ENCODE peak calls at places on chromosomes 16 and 17, in eight cellular contexts. G is breast epithelium, Y is esophagus squamous epithelium, P is body of pancreas, T is GM12892, H is adrenal gland, U is transverse colon, A is NB4. V is an unnamed sample.

GRCh38 chr17:49557204-49558024 is 18.3 kb upstream of the NXPH3 start:
- DNase-seq in Y (no peak), H (no peak), P (peak; percentile 37), G (no peak), T (no peak), U (no peak), A (peak; percentile 72), V (no peak)

GRCh38 chr17:75842963-75843576 is 1.1 kb downstream of the UNC13D start:
- DNase-seq in Y (no peak), G (no peak), P (no peak), H (no peak), U (no peak), A (no peak), T (no peak), V (no peak)

GRCh38 chr17:74815671-74816370 is 39.7 kb upstream of the NAT9 start:
- DNase-seq in Y (no peak), G (no peak), T (no peak), U (no peak), P (no peak), H (no peak), A (peak; percentile 30), V (no peak)

GRCh38 chr17:8019161-8019560 is 16.7 kb downstream of the GUCY2D start:
- DNase-seq in Y (no peak), G (no peak), T (no peak), U (no peak), P (no peak), H (no peak), A (no peak), V (no peak)

GRCh38 chr17:63476494-63476856 is 386 bp upstream of the ACE start:
- DNase-seq in T (no peak), P (no peak), H (no peak), A (no peak), G (no peak), Y (no peak), U (no peak), V (no peak)

GRCh38 chr17:75614006-75614405 is 19.2 kb upstream of the SMIM5 start:
- DNase-seq in Y (no peak), H (no peak), A (no peak), T (no peak), G (no peak), P (no peak), U (no peak), V (no peak)

GRCh38 chr17:72388765-72389473 is 268.1 kb downstream of the SOX9 start:
- DNase-seq in G (no peak), H (no peak), P (no peak), A (peak; percentile 71), Y (no peak), T (peak; percentile 41), U (no peak), V (no peak)

GRCh38 chr16:86229866-86230656 is 280.3 kb upstream of the FOXF1 start:
- DNase-seq in G (no peak), U (no peak), A (no peak), P (peak; percentile 2), H (no peak), Y (no peak), T (no peak), V (peak; percentile 21)

GRCh38 chr17:4858880-4859260 is 25.7 kb downstream of the MINK1 start:
- DNase-seq in H (peak; percentile 81), Y (no peak), P (peak; percentile 37), A (no peak), U (peak; percentile 40), T (no peak), G (peak; percentile 67), V (no peak)

GRCh38 chr16:65770752-65771151 is 595.7 kb upstream of the CDH5 start:
- DNase-seq in G (no peak), Y (no peak), H (no peak), A (no peak), P (no peak), U (no peak), T (no peak), V (no peak)

GRCh38 chr16:80540516-80541305 is at the start of gene DYNLRB2:
- DNase-seq in H (peak; percentile 94), A (no peak), T (peak; percentile 86), Y (peak; percentile 65), G (peak; percentile 93), P (peak; percentile 95), U (peak; percentile 95), V (peak; percentile 97)
- TF ChIP-seq POLR2A in H (no peak), A (no peak), T (peak; percentile 80), Y (no peak), G (peak; percentile 60), P (peak; percentile 65), U (peak; percentile 49), V (peak; percentile 12)

GRCh38 chr17:15261818-15262290 is 3.3 kb downstream of the PMP22 start:
- DNase-seq in T (no peak), Y (no peak), H (no peak), G (no peak), P (no peak), U (peak; percentile 20), A (no peak), V (no peak)

GRCh38 chr17:15261063-15261817 is 3.9 kb downstream of the PMP22 start:
- DNase-seq in G (peak; percentile 73), A (no peak), T (no peak), Y (no peak), U (peak; percentile 49), P (peak; percentile 28), H (peak; percentile 77), V (no peak)

GRCh38 chr17:15258113-15258512 is 7.0 kb downstream of the PMP22 start:
- DNase-seq in T (no peak), Y (no peak), U (no peak), A (no peak), H (no peak), G (no peak), P (no peak), V (no peak)

GRCh38 chr17:15262291-15263205 is 2.6 kb downstream of the PMP22 start:
- DNase-seq in T (no peak), H (peak; percentile 91), U (peak; percentile 85), Y (peak; percentile 28), G (peak; percentile 80), P (peak; percentile 51), A (peak; percentile 38), V (peak; percentile 91)

GRCh38 chr17:15260376-15261062 is 4.6 kb downstream of the PMP22 start:
- DNase-seq in P (peak; percentile 82), U (peak; percentile 85), Y (no peak), A (peak; percentile 84), H (peak; percentile 89), G (peak; percentile 88), T (peak; percentile 62), V (peak; percentile 91)
- TF ChIP-seq POLR2A in P (peak; percentile 47), U (peak; percentile 31), Y (no peak), A (no peak), H (peak; percentile 56), G (no peak), T (no peak), V (no peak)

GRCh38 chr17:29180051-29180787 is at the start of gene MYO18A:
- DNase-seq in P (peak; percentile 83), H (peak; percentile 82), U (peak; percentile 87), Y (no peak), T (peak; percentile 91), G (peak; percentile 74), A (peak; percentile 88), V (peak; percentile 90)
- TF ChIP-seq POLR2A in P (peak; percentile 31), H (peak; percentile 43), U (peak; percentile 27), Y (no peak), T (no peak), G (no peak), A (no peak), V (peak; percentile 19)

DNA sequence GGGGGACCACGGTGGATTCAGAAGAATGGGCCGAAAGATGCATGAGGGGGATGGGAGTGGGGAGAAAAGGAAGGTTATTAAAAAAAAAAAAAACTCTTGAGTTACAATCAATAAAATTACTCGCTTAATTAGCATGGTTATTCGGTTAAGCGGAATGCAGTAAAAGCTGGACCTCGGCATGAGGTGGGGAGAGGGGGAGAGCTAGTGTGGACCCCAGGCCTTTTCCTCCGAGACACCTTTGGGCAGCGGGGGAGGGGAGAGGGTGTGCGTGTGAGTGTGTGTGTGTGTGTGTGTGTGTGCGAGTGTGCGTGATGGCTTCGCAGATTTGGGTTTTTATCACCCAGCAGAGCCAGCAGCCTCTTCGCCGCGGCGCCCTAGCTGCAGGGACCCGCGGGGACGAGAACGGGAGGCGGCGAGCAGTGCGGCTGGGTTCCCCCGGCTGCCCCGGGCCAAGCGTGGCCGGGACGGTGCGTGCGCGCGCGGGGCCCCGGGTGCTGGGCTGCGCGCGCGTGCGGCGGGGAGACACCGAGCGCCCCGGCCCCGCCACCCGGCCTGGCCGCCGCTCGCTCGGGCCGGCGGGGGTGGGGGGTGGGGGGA is 3.7 kb downstream of the BAHCC1 start:
- DNase-seq in Y (no peak), U (no peak), A (peak; percentile 70), G (no peak), H (no peak), P (no peak), T (no peak), V (no peak)
- TF ChIP-seq POLR2A in Y (no peak), U (no peak), A (no peak), G (no peak), H (no peak), P (no peak), T (no peak), V (no peak)

GRCh38 chr16:1782408-1783247 is at the start of the genes NUBP2 and SPSB3:
- DNase-seq in Y (peak; percentile 99), U (peak; percentile 100), T (peak; percentile 99), A (peak; percentile 99), P (peak; percentile 100), H (peak; percentile 100), G (peak; percentile 100), V (peak; percentile 100)
- TF ChIP-seq POLR2A in Y (no peak), U (peak; percentile 40), T (peak; percentile 75), A (peak; percentile 35), P (peak; percentile 62), H (peak; percentile 55), G (no peak), V (peak; percentile 63)